ENCODE peak calls at places on chromosomes 7 and 10, in eight cellular contexts. U is Panc1, Z is GM12864, O is fibroblast of the aortic adventitia, R is tibial artery, V is PC-9, W is HCT116, I is heart right ventricle. J is an unnamed sample.
A peak's percentile ranks its signal among the peaks of the same experiment; 100 is the strongest.

GRCh38 chr7:29106128-29106988 is 40.0 kb downstream of the CPVL start:
- DNase-seq in U (peak; percentile 54), Z (no peak), O (peak; percentile 81), R (peak; percentile 36), V (peak; percentile 58), W (peak; percentile 39), I (peak; percentile 67), J (peak; percentile 69)

GRCh38 chr7:129851810-129852209 is 101.0 kb downstream of the UBE2H start:
- DNase-seq in U (no peak), Z (no peak), O (no peak), R (no peak), V (no peak), W (no peak), I (no peak), J (no peak)

GRCh38 chr10:118497227-118497626 is 98.2 kb downstream of the PRLHR start:
- DNase-seq in U (no peak), Z (no peak), O (no peak), R (no peak), V (no peak), W (no peak), I (no peak), J (no peak)

GRCh38 chr7:2003931-2004812 is 228.6 kb downstream of the MAD1L1 start:
- DNase-seq in U (no peak), Z (no peak), O (no peak), R (peak; percentile 10), V (no peak), W (no peak), I (no peak), J (no peak)

GRCh38 chr7:30914611-30915601 is 3.3 kb downstream of the AQP1 start:
- DNase-seq in U (peak; percentile 10), Z (no peak), O (peak; percentile 42), R (peak; percentile 77), V (peak; percentile 97), W (peak; percentile 21), I (no peak), J (peak; percentile 79)

GRCh38 chr10:97333351-97333600 is 1.3 kb downstream of the FRAT2 start:
- DNase-seq in U (no peak), Z (no peak), O (peak; percentile 47), R (no peak), V (no peak), W (no peak), I (no peak), J (peak; percentile 59)

GRCh38 chr10:43254881-43255643 is 11.8 kb downstream of the RASGEF1A start:
- DNase-seq in U (no peak), Z (no peak), O (no peak), R (no peak), V (no peak), W (no peak), I (peak; percentile 3), J (no peak)

GRCh38 chr10:112471878-112472487 is 25.0 kb downstream of the VTI1A start:
- DNase-seq in U (peak; percentile 50), Z (peak; percentile 39), O (peak; percentile 75), R (no peak), V (peak; percentile 45), W (peak; percentile 72), I (no peak), J (peak; percentile 77)

GRCh38 chr10:115001506-115002381 is 63.7 kb downstream of the TRUB1 start:
- DNase-seq in U (no peak), Z (no peak), O (peak; percentile 39), R (no peak), V (no peak), W (no peak), I (peak; percentile 6), J (peak; percentile 3)

GRCh38 chr10:68153473-68154210 is 44.4 kb downstream of the MYPN start:
- DNase-seq in U (peak; percentile 100), Z (peak; percentile 13), O (peak; percentile 97), R (no peak), V (peak; percentile 100), W (peak; percentile 90), I (peak; percentile 52), J (peak; percentile 100)

GRCh38 chr10:120131183-120131582 is 238.7 kb downstream of the SEC23IP start:
- DNase-seq in U (no peak), Z (no peak), O (peak; percentile 1), R (no peak), V (no peak), W (no peak), I (no peak), J (no peak)

GRCh38 chr10:28807760-28808613 is 130.7 kb downstream of the BAMBI start:
- DNase-seq in U (no peak), Z (no peak), O (peak; percentile 48), R (no peak), V (no peak), W (no peak), I (no peak), J (no peak)

GRCh38 chr10:16519908-16520861 is 1.5 kb downstream of the C1QL3 start:
- DNase-seq in U (no peak), Z (no peak), O (no peak), R (no peak), V (no peak), W (no peak), I (no peak), J (no peak)

GRCh38 chr7:134331393-134331792 is 14.7 kb upstream of the SLC35B4 start:
- DNase-seq in U (no peak), Z (no peak), O (no peak), R (no peak), V (no peak), W (no peak), I (no peak), J (no peak)

GRCh38 chr10:24437302-24437701 is 228.4 kb downstream of the KIAA1217 start:
- DNase-seq in U (no peak), Z (no peak), O (no peak), R (no peak), V (no peak), W (no peak), I (no peak), J (no peak)

GRCh38 chr7:86939197-86939814 is 120.1 kb downstream of the ELAPOR2 start:
- DNase-seq in U (peak; percentile 76), Z (peak; percentile 54), O (peak; percentile 80), R (peak; percentile 35), V (peak; percentile 51), W (peak; percentile 68), I (peak; percentile 66), J (peak; percentile 74)

GRCh38 chr7:39838326-39838725 is 111.7 kb upstream of the CDK13 start:
- DNase-seq in U (no peak), Z (no peak), O (peak; percentile 21), R (no peak), V (peak; percentile 41), W (peak; percentile 6), I (peak; percentile 23), J (peak; percentile 53)

GRCh38 chr10:87596351-87596750 is 63.3 kb upstream of the PAPSS2 start:
- DNase-seq in U (no peak), Z (no peak), O (no peak), R (no peak), V (no peak), W (no peak), I (no peak), J (no peak)

GRCh38 chr7:85018498-85018897 is 168.4 kb downstream of the SEMA3D start:
- DNase-seq in U (no peak), Z (no peak), O (no peak), R (no peak), V (no peak), W (no peak), I (no peak), J (no peak)

GRCh38 chr10:124067825-124068400 is 25.5 kb downstream of the CHST15 start:
- DNase-seq in U (no peak), Z (no peak), O (no peak), R (no peak), V (no peak), W (no peak), I (no peak), J (no peak)

GRCh38 chr7:87416682-87417587 is 58.5 kb downstream of the ABCB4 start:
- DNase-seq in U (peak; percentile 68), Z (peak; percentile 41), O (peak; percentile 85), R (peak; percentile 64), V (no peak), W (peak; percentile 62), I (peak; percentile 66), J (peak; percentile 75)

GRCh38 chr10:128631801-128632241 is 505.6 kb upstream of the MKI67 start:
- DNase-seq in U (no peak), Z (no peak), O (peak; percentile 3), R (no peak), V (no peak), W (peak; percentile 35), I (peak; percentile 41), J (peak; percentile 58)

GRCh38 chr7:74401137-74401859 is 52.4 kb upstream of the GTF2IRD1 start:
- DNase-seq in U (peak; percentile 75), Z (peak; percentile 25), O (peak; percentile 62), R (peak; percentile 61), V (peak; percentile 51), W (peak; percentile 28), I (peak; percentile 65), J (peak; percentile 56)

GRCh38 chr7:26562841-26563240 is 271.2 kb downstream of the SNX10 start:
- DNase-seq in U (no peak), Z (no peak), O (no peak), R (no peak), V (no peak), W (no peak), I (no peak), J (no peak)
- TF ChIP-seq CTCF in U (peak; percentile 31), Z (peak; percentile 25), O (no peak), R (no peak), V (peak; percentile 43), W (no peak), I (no peak), J (no peak)

GRCh38 chr10:29966269-29966668 is 93.1 kb downstream of the JCAD start:
- DNase-seq in U (no peak), Z (no peak), O (no peak), R (no peak), V (no peak), W (no peak), I (no peak), J (no peak)
- TF ChIP-seq CTCF in U (no peak), Z (no peak), O (no peak), R (no peak), V (no peak), W (no peak), I (no peak), J (no peak)

DNA sequence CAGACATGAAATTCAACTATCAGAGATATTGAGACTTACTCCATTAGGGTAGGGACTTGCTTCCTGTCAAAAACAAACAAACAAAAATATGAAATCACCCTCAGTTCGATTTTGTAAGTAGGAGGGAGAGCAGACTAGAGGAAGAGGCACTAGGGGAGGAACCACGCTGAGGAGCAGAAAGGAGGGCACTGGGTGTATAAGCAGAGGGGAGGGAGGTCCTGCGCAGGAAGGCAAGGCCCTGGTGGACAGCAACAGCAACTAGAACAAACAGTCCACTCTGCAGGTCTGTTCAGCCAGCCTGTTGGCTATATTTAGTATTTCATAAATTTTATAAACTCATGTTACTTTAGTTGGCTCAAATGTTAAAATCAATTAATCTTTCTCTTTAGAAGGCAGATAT is 937.1 kb upstream of the C7orf33 start:
- DNase-seq in U (no peak), Z (no peak), O (no peak), R (no peak), V (no peak), W (no peak), I (no peak), J (no peak)
- TF ChIP-seq CTCF in U (no peak), Z (no peak), O (no peak), R (no peak), V (no peak), W (no peak), I (no peak), J (no peak)

DNA sequence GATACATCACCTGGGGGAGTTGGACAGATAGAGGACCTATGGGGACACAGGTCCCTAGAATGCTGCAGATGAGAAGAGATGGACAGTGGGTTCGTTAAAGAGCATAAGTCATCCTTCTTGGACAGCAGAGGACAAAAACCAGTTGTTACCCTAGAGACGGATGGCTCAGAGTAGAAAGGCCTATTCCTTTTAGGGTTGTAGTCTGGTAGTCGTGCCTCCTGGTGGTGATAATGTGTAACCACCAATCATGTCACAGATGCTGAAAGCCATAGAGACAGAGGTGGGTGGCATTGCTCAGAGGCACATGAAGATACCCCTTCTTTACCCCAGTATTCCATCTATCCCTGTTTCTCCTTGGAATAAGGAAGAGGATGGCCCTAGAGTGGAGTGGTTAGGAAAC is 554.6 kb downstream of the SORCS1 start:
- DNase-seq in U (no peak), Z (no peak), O (no peak), R (no peak), V (no peak), W (no peak), I (no peak), J (peak; percentile 22)
- TF ChIP-seq CTCF in U (peak; percentile 36), Z (peak; percentile 45), O (peak; percentile 13), R (no peak), V (no peak), W (no peak), I (no peak), J (peak; percentile 33)